ENCODE peak calls at places on chromosomes 7 and 10, in seven cellular contexts. Y is testis, V is heart left ventricle, S is uterus, E is A549, B is Peyer's patch, N is ovary. T is an unnamed sample.

GRCh38 chr7:129774359-129774758 is 162.8 kb downstream of the NRF1 start:
- DNase-seq in N (no peak), V (no peak), B (no peak), Y (no peak), E (no peak), S (no peak), T (no peak)

GRCh38 chr10:121734517-121735137 is 136.4 kb upstream of the FGFR2 start:
- DNase-seq in E (peak), S (no peak), N (peak), B (no peak), V (no peak), Y (no peak), T (no peak)

GRCh38 chr10:82628373-82628772 is 753.4 kb downstream of the NRG3 start:
- DNase-seq in B (no peak), V (no peak), S (no peak), N (no peak), E (no peak), Y (no peak), T (no peak)

GRCh38 chr10:103153765-103154197 is 39.3 kb downstream of the NT5C2 start:
- DNase-seq in Y (no peak), E (no peak), B (no peak), V (no peak), S (no peak), N (no peak), T (no peak)

GRCh38 chr7:106178593-106179134 is 66.6 kb upstream of the SYPL1 start:
- DNase-seq in V (no peak), B (no peak), E (peak), S (no peak), N (no peak), Y (no peak), T (no peak)

GRCh38 chr7:151001546-151001945 is 10.7 kb downstream of the NOS3 start:
- DNase-seq in V (no peak), E (no peak), Y (no peak), S (no peak), N (no peak), B (peak), T (no peak)

GRCh38 chr7:44325181-44325671 is at the start of gene CAMK2B:
- DNase-seq in Y (no peak), E (no peak), V (no peak), B (no peak), S (no peak), N (no peak), T (no peak)

GRCh38 chr7:155461631-155462030 is 3.7 kb downstream of the EN2 start:
- DNase-seq in S (no peak), B (no peak), V (no peak), N (no peak), Y (no peak), E (no peak), T (no peak)

GRCh38 chr10:121791761-121792160 is 136.1 kb downstream of the ATE1 start:
- DNase-seq in Y (no peak), B (no peak), S (no peak), N (no peak), V (no peak), E (no peak), T (no peak)

GRCh38 chr7:94301024-94301588 is 93.6 kb upstream of the COL1A2 start:
- DNase-seq in S (peak), B (no peak), V (peak), E (peak), Y (peak), N (peak), T (no peak)

GRCh38 chr7:21884496-21884895 is 61.2 kb downstream of the CDCA7L start:
- DNase-seq in S (no peak), E (no peak), Y (no peak), N (no peak), B (no peak), V (no peak), T (no peak)

GRCh38 chr10:50614444-50615137 is 9.2 kb downstream of the SGMS1 start:
- DNase-seq in S (no peak), E (peak), B (no peak), Y (no peak), N (no peak), V (no peak), T (no peak)

GRCh38 chr7:127674361-127674760 is 22.4 kb downstream of the SND1 start:
- DNase-seq in V (no peak), E (no peak), S (no peak), Y (no peak), N (no peak), B (no peak), T (no peak)

GRCh38 chr10:43199088-43199683 is 60.9 kb downstream of the CSGALNACT2 start:
- DNase-seq in N (peak), V (no peak), Y (no peak), S (peak), E (no peak), B (no peak), T (no peak)

GRCh38 chr7:138981332-138982203 is at the start of gene KIAA1549:
- DNase-seq in Y (peak), E (peak), V (peak), B (peak), N (peak), S (peak), T (no peak)

GRCh38 chr10:47318706-47319105 is 3.5 kb upstream of the GDF2 start:
- DNase-seq in B (no peak), E (peak), V (no peak), S (no peak), N (peak), Y (peak), T (no peak)

GRCh38 chr10:100786591-100786990 is 41.2 kb downstream of the PAX2 start:
- DNase-seq in Y (no peak), V (no peak), N (no peak), E (no peak), B (no peak), S (no peak), T (no peak)

GRCh38 chr10:43843331-43844101 is 194.8 kb upstream of the ZNF32 start:
- DNase-seq in Y (no peak), E (no peak), B (no peak), N (no peak), S (peak), V (no peak), T (no peak)

GRCh38 chr10:521261-521660 is 168.2 kb downstream of the DIP2C start:
- DNase-seq in B (no peak), N (peak), V (no peak), Y (no peak), E (no peak), S (no peak), T (no peak)

GRCh38 chr7:151590071-151590800 is 70.5 kb upstream of the RHEB start:
- DNase-seq in S (no peak), N (no peak), B (no peak), V (no peak), Y (no peak), E (no peak), T (no peak)

GRCh38 chr7:4724648-4725013 is 42.5 kb downstream of the FOXK1 start:
- DNase-seq in E (peak), Y (no peak), B (no peak), V (no peak), N (no peak), S (peak), T (no peak)

GRCh38 chr7:129089521-129090212 is 34.8 kb upstream of the TNPO3 start:
- DNase-seq in Y (no peak), E (no peak), N (no peak), S (no peak), V (no peak), B (no peak), T (no peak)

GRCh38 chr7:22193361-22194016 is 163.5 kb downstream of the RAPGEF5 start:
- DNase-seq in B (no peak), E (no peak), S (peak), N (peak), Y (peak), V (peak), T (no peak)

DNA sequence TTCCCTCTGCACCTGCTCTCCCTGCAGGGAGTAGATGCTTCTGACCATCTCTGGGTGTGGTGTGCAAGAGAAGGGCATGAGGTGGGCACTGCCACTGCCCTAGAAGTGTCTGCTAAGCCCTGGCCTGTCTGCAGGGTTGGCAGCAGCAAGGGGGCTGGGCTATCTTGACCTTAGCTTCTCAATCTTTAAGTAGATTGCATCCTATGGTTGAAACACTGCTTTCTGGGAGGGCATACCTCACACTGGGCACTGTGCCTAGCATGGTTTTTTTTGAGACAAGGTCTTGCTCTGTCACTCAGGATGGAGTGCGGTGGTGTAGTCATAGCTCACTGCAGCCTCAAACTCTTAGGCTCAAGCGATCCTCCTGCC is 54.9 kb downstream of the CLIP2 start:
- DNase-seq in E (no peak), S (no peak), V (no peak), B (no peak), N (no peak), Y (no peak), T (no peak)
- H3K27ac ChIP-seq in E (peak), S (no peak), V (no peak), B (no peak), N (no peak), Y (no peak), T (no peak)

DNA sequence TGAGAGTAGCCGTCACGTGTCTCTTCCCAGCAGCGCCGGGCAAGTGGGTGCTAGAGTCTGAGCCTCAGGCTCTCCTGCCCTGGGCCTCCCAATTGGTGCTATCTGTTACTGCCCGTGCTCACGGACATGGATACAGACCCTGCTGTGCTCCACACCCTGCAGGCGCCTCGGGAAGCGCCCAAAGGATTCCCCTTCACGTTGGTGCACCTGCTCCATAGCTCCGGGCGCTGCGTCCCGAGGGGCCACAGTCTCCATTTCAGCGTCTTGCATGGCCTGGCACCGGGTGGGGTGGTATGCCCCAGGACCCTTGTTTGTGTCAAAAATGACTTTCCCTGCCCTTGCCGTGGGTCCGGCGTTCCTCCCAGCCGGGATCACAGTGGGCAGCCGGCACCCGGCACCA is 13.8 kb upstream of the ZNF212 start:
- DNase-seq in S (no peak), N (no peak), V (no peak), E (no peak), B (no peak), Y (no peak), T (no peak)
- TF ChIP-seq POLR2A in S (no peak), N (no peak), V (no peak), E (no peak), B (no peak), Y (no peak), T (no peak)

GRCh38 chr7:6413637-6414036 is 34.1 kb downstream of the DAGLB start:
- DNase-seq in N (no peak), E (no peak), B (no peak), V (no peak), S (no peak), Y (no peak), T (no peak)

GRCh38 chr7:6406121-6406520 is 41.6 kb downstream of the DAGLB start:
- DNase-seq in V (no peak), S (no peak), N (no peak), B (no peak), E (no peak), Y (no peak), T (no peak)

GRCh38 chr7:6407434-6407833 is 40.3 kb downstream of the DAGLB start:
- DNase-seq in B (no peak), V (no peak), E (no peak), N (no peak), Y (no peak), S (no peak), T (no peak)

GRCh38 chr7:6409091-6409490 is 38.7 kb downstream of the DAGLB start:
- DNase-seq in Y (no peak), N (no peak), B (no peak), V (no peak), S (no peak), E (no peak), T (no peak)

DNA sequence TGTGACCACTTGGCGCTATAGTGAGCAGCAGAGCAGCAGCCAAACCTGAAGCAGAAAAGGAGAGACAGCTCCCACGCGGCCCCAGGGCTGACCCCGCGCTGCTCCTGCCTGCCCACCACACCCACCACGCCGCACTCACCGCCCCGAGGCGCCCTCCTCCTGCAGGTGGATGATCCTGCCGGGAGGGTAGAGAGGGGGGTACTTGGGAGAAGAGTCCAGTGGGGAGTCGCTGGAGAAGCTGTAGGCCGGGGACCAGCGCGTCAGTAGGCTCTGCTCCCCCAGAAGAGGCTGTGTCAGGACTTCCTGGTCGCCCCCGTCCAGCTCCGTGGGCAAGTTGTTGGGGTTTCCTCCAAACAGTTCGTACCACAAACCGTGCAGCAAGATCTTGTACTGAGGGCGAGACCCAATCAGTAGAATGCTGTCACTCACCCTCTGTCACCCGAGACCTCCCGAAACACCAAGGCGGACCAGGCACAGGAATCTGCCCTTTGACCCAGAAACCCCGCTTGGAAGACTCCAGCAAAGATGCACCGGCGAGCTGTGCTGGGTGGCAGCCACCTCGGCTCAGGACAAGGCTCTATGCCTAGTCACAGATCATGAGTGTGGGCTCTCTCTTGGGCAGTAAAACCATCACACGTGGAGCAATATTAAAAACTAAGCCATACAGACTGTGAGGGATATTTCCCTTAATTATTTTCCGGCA is 37.6 kb downstream of the DAGLB start:
- DNase-seq in V (no peak), B (no peak), Y (no peak), E (no peak), N (no peak), S (no peak), T (no peak)
- H3K27ac ChIP-seq in V (no peak), B (no peak), Y (no peak), E (no peak), N (no peak), S (no peak), T (no peak)

GRCh38 chr7:141016349-141016748 is 1.6 kb upstream of the MRPS33 start:
- DNase-seq in S (no peak), Y (no peak), V (no peak), N (no peak), B (no peak), E (no peak), T (no peak)

GRCh38 chr7:141013345-141013715 is 1.4 kb downstream of the MRPS33 start:
- DNase-seq in B (no peak), Y (no peak), S (no peak), E (no peak), N (no peak), V (no peak), T (no peak)

GRCh38 chr7:141014091-141014490 is 661 bp downstream of the MRPS33 start:
- DNase-seq in E (peak), N (no peak), V (no peak), S (no peak), B (no peak), Y (no peak), T (no peak)

GRCh38 chr7:141012696-141013344 is 1.9 kb downstream of the MRPS33 start:
- DNase-seq in V (no peak), S (no peak), N (no peak), Y (no peak), B (no peak), E (no peak), T (no peak)

DNA sequence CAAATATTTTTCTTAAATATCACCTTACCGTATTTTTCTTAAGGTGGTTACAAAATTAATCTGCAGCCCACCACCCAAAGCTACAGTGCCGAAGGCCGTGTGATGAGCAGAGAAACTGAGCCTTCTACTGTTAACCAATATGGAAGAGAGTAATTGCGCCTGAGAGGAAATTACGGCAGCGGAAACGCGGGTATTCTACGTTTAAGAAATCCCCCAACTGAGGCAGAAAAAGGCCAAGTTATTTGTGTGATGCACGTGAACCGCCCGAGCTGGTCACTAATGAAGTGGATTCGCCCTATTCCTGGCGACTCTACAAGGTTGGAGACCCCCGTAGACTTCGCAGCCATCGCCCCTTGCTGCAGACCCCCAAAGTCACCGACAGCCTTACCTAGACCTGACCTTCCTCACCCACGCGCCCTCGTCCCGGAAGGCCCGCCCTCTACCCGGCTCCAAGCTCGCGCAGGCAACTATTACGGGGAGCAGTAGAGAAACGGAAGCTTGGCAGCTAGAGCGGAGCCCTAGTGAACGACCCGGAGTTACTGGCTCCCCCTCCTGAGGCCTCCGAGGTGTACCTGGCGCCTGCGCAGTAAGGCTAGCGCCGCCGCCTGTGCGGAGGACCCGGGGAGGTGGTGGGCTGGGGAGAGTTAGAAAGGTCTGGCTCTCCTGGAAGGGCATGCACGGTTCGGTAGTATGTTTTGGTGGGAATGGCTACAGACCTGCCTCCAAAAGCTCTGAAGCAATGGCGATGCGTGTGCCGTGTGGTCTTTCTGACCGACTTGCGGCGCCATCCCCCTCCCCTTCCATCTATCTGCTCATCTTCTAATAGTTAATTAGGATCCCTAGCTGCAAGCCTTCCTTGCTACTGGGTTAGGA is at the start of gene MRPS33:
- DNase-seq in S (peak), E (peak), Y (peak), N (peak), B (peak), V (peak), T (peak)
- TF ChIP-seq POLR2A in S (peak), E (peak), Y (no peak), N (peak), B (peak), V (peak), T (peak)

DNA sequence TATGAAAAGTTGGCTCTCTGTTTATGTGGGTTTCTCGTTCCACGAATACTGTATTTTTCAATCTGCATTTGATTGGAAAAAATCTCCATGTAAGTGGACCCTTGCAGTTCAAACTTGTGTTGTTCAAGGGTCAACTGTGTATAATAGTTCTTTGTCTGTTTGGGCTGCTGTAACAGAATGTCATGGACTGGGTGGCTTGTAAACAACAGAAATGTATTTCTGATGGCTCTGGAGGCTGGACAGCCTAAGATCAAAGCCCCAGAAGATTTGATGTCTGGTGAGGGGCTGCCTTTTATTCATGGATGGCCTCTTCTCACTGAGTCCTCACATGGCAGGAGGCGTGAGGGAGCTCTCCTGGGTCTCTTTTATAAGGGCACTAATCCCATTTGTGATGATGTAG is 36.2 kb downstream of the INPP5F start:
- DNase-seq in Y (no peak), V (no peak), B (no peak), N (no peak), S (no peak), E (no peak), T (no peak)
- H3K27ac ChIP-seq in Y (no peak), V (no peak), B (no peak), N (no peak), S (no peak), E (no peak), T (no peak)

GRCh38 chr7:40412323-40412722 is 277.5 kb downstream of the SUGCT start:
- DNase-seq in V (no peak), B (no peak), N (no peak), Y (no peak), S (no peak), E (no peak), T (no peak)
- TF ChIP-seq POLR2A in V (no peak), B (no peak), N (no peak), Y (no peak), S (no peak), E (no peak), T (no peak)

DNA sequence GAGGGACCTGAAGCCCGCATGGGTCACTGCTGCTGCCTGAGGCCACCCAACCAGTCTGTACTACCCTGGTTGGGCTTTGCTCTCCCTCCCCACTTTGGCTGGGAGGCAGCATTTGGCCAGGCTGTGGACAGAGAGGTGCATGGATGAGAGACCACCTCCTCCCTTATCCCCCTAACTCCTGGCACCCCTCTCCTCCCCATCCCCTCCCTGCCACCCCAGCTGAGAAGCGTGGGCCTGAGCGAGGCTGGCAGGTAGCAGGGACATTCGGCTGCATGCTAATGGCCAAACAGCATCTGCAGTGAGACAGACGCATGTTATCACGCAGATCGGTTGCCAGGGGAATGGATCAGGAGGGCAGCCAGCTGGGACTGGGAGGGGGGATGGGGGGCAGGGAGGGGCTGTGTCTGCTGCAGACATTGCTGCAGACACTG is 2.5 kb downstream of the TMEM130 start:
- DNase-seq in B (peak), Y (peak), V (no peak), S (no peak), E (no peak), N (no peak), T (no peak)
- H3K27ac ChIP-seq in B (no peak), Y (no peak), V (no peak), S (no peak), E (no peak), N (no peak), T (no peak)

T was measured in esophagus squamous epithelium.